ENCODE peak calls at places on chromosomes 11 and 22, in six cellular contexts. Z, I, M, D, L and H are unnamed samples.

GRCh38 chr11:59660621-59661020 is 8.2 kb downstream of the PATL1 start:
- DNase-seq in I (no peak), D (no peak), Z (no peak), M (no peak), L (no peak), H (no peak)

GRCh38 chr22:31748490-31748889 is 1.4 kb downstream of the PRR14L start:
- DNase-seq in D (no peak), M (no peak), L (no peak), I (no peak), Z (peak), H (no peak)

GRCh38 chr11:67030976-67031375 is 8.0 kb downstream of the SYT12 start:
- DNase-seq in L (no peak), Z (no peak), I (no peak), D (no peak), M (no peak), H (no peak)

GRCh38 chr11:8963569-8964323 is 496 bp downstream of the TMEM9B start:
- DNase-seq in L (peak), Z (peak), I (no peak), D (peak), M (peak), H (peak)

GRCh38 chr11:28461846-28462245 is 353.7 kb downstream of the METTL15 start:
- DNase-seq in M (no peak), I (no peak), Z (peak), D (no peak), L (no peak), H (no peak)

GRCh38 chr11:12845739-12846358 is 163.3 kb upstream of the RASSF10 start:
- DNase-seq in L (peak), Z (no peak), D (no peak), M (peak), I (no peak), H (no peak)

GRCh38 chr22:47401976-47402770 is 639.7 kb downstream of the TBC1D22A start:
- DNase-seq in I (no peak), L (no peak), Z (no peak), M (no peak), D (no peak), H (no peak)

GRCh38 chr11:91158901-91159537 is 936.2 kb upstream of the CHORDC1 start:
- DNase-seq in M (no peak), D (peak), I (no peak), L (no peak), Z (peak), H (no peak)

GRCh38 chr11:9030601-9031000 is 26.8 kb upstream of the NRIP3 start:
- DNase-seq in M (no peak), D (no peak), I (no peak), Z (peak), L (no peak), H (no peak)

GRCh38 chr22:50208430-50208938 is 7.7 kb downstream of the SELENOO start:
- DNase-seq in I (no peak), L (no peak), M (no peak), Z (no peak), D (no peak), H (no peak)

GRCh38 chr22:40586781-40587180 is 49.7 kb downstream of the MRTFA start:
- DNase-seq in Z (no peak), I (no peak), L (no peak), D (no peak), M (no peak), H (no peak)

GRCh38 chr22:27468712-27469111 is 332.8 kb downstream of the MN1 start:
- DNase-seq in L (no peak), M (no peak), D (no peak), Z (no peak), I (no peak), H (no peak)

GRCh38 chr11:35586216-35586615 is 32.0 kb upstream of the FJX1 start:
- DNase-seq in I (no peak), D (no peak), L (no peak), M (no peak), Z (no peak), H (no peak)

GRCh38 chr11:117009905-117010605 is 88.2 kb downstream of the SIK3 start:
- DNase-seq in M (no peak), L (no peak), I (no peak), D (no peak), Z (no peak), H (no peak)

GRCh38 chr22:47586038-47586437 is 823.6 kb downstream of the TBC1D22A start:
- DNase-seq in L (no peak), D (no peak), M (no peak), Z (peak), I (no peak), H (no peak)

GRCh38 chr11:132043714-132044113 is 673.3 kb downstream of the NTM start:
- DNase-seq in I (no peak), M (no peak), D (no peak), L (no peak), Z (no peak), H (no peak)

GRCh38 chr11:18235394-18235926 is 1.1 kb downstream of the SAA4 start:
- DNase-seq in Z (no peak), M (no peak), L (no peak), D (no peak), I (no peak), H (no peak)

GRCh38 chr22:32469799-32470212 is 4.8 kb upstream of the FBXO7 start:
- DNase-seq in I (peak), L (no peak), Z (peak), D (no peak), M (no peak), H (no peak)

GRCh38 chr11:125724125-125724524 is 22.0 kb upstream of the PATE1 start:
- DNase-seq in I (no peak), Z (peak), M (no peak), L (no peak), D (no peak), H (no peak)

GRCh38 chr11:112837162-112837826 is 123.9 kb upstream of the NCAM1 start:
- DNase-seq in M (no peak), L (no peak), I (no peak), D (no peak), Z (no peak), H (no peak)

GRCh38 chr22:36017661-36018091 is 10.9 kb downstream of the RBFOX2 start:
- DNase-seq in Z (no peak), L (no peak), D (no peak), I (no peak), M (no peak), H (no peak)

GRCh38 chr11:35122308-35122707 is 16.7 kb upstream of the CD44 start:
- DNase-seq in Z (no peak), I (no peak), M (no peak), D (no peak), L (no peak), H (no peak)

GRCh38 chr11:14969922-14970323 is 2.2 kb downstream of the CALCA start:
- DNase-seq in D (no peak), M (peak), L (no peak), I (no peak), Z (peak), H (no peak)

GRCh38 chr11:128417607-128418324 is 169.6 kb downstream of the ETS1 start:
- DNase-seq in I (peak), L (no peak), Z (peak), M (no peak), D (peak), H (no peak)

GRCh38 chr22:27174970-27175369 is 517.6 kb downstream of the MIAT start:
- DNase-seq in L (peak), D (no peak), M (no peak), I (no peak), Z (no peak), H (no peak)

GRCh38 chr11:34788642-34789041 is 127.5 kb downstream of the APIP start:
- DNase-seq in L (no peak), Z (peak), I (no peak), D (no peak), M (no peak), H (no peak)

GRCh38 chr22:22691716-22692701 is 47.6 kb downstream of the GGTLC2 start:
- DNase-seq in Z (peak), M (no peak), D (no peak), I (no peak), L (no peak), H (no peak)

GRCh38 chr11:61782841-61783240 is 9.6 kb downstream of the TMEM258 start:
- DNase-seq in I (no peak), D (no peak), M (no peak), L (no peak), Z (peak), H (no peak)

GRCh38 chr11:57315491-57315890 is 9.3 kb downstream of the TNKS1BP1 start:
- DNase-seq in I (no peak), M (no peak), L (no peak), D (no peak), Z (no peak), H (no peak)

GRCh38 chr11:69293087-69293486 is 868 bp upstream of the MYEOV start:
- DNase-seq in Z (no peak), D (no peak), M (no peak), L (no peak), I (no peak), H (no peak)
- TF ChIP-seq CTCF in Z (no peak), D (no peak), M (no peak), L (no peak), I (no peak), H (no peak)

DNA sequence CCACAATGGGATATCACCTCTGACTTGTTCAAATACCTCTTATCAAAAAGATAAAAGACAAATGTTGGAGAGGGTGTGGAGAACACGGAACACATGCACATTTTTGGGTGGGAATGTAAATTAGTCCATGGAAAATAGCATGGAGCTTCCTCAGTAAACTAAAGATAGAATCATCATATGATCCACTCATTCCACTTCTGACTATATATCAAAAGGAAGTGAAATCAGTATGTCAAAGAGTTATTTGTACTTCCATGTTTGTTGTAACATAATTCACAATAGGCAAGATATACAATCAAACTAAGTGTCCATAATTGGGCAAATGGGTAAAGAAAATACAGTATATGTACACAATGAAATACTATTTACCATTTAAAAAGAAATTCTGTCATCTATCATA is 57.4 kb downstream of the TYR start:
- DNase-seq in M (no peak), Z (no peak), D (no peak), L (no peak), I (no peak), H (no peak)
- TF ChIP-seq CTCF in M (no peak), Z (no peak), D (no peak), L (no peak), I (no peak), H (no peak)

DNA sequence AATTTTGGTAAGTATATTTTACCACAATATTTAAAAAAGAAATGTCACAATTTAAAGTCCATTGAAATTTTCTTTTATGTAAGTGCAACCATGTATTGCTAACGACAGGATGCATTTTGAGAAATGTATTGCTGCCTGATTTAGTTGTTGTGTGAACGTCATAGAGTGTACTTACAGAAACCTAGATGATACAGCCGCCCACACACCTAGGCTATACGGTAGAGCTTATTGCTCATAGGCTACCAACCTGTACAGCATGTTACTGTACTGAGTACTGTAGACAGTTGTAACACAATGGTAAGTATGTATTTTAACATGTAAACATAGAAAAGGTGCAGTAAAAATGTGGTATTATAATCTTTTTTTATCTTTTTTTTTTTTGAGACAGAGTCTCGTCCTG is 48.1 kb downstream of the CBL start:
- DNase-seq in I (no peak), L (no peak), M (no peak), D (no peak), Z (no peak), H (no peak)
- TF ChIP-seq CTCF in I (no peak), L (no peak), M (no peak), D (no peak), Z (no peak), H (no peak)

GRCh38 chr11:43557553-43558031 is 122.9 kb upstream of the HSD17B12 start:
- DNase-seq in Z (no peak), D (no peak), M (no peak), L (no peak), I (no peak), H (no peak)
- TF ChIP-seq CTCF in Z (peak), D (no peak), M (peak), L (peak), I (peak), H (no peak)

GRCh38 chr11:1421291-1421690 is 31.6 kb downstream of the BRSK2 start:
- DNase-seq in M (no peak), L (no peak), I (no peak), Z (no peak), D (no peak), H (no peak)

GRCh38 chr11:1419811-1420210 is 30.1 kb downstream of the BRSK2 start:
- DNase-seq in M (no peak), D (no peak), Z (no peak), I (no peak), L (no peak), H (no peak)

GRCh38 chr11:1422981-1423380 is 33.2 kb downstream of the BRSK2 start:
- DNase-seq in D (no peak), I (no peak), M (no peak), Z (no peak), L (no peak), H (no peak)

GRCh38 chr11:1425006-1425405 is 35.3 kb downstream of the BRSK2 start:
- DNase-seq in I (no peak), D (no peak), M (no peak), Z (no peak), L (no peak), H (no peak)

DNA sequence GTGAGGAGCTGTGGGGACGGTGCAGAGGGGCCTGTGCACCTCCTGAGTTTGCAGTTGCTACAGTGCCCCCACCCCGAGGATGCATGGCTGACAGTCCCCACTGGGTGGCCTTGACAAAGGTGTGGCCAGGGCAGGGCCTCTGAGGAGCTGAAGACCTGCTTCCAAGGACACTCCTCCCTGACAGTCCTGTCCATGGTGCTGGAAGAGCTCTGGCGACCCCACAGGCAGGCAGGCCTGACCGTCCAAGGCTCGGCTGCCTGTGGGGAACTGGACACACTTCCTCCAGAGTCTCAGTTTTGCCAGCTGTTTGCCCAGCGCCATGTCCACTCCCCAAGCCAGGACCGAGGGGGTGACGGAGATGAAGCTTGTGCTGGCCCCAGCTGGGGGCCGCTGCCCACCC is 32.7 kb downstream of the BRSK2 start:
- DNase-seq in M (no peak), Z (no peak), L (no peak), I (no peak), D (no peak), H (no peak)
- TF ChIP-seq CTCF in M (peak), Z (no peak), L (no peak), I (no peak), D (no peak), H (no peak)

DNA sequence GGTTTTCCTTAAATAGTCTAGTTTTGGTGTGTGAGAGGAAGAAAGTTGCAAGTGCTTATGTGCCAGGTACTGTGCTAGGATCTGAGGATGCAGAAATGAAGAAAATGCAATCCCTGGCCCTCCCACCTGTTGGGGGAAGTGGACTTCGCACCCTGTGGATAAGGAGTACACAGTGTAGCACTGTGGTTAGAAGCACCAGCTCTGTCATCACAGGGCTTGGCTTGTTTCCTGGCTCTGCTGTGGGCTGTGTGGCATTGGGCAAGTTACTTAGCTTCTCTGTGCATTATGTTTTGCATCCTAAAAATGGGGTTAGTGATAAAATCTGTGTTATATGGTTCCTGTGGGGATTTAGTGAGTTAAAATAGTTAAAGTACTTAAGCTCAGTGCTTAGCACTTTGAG is 68.2 kb downstream of the ENDOD1 start:
- DNase-seq in Z (no peak), D (no peak), I (no peak), L (no peak), M (no peak), H (no peak)
- TF ChIP-seq CTCF in Z (no peak), D (no peak), I (no peak), L (no peak), M (no peak), H (no peak)

GRCh38 chr11:122556605-122557004 is 98.9 kb upstream of the UBASH3B start:
- DNase-seq in M (peak), L (no peak), D (peak), I (no peak), Z (peak), H (no peak)
- TF ChIP-seq CTCF in M (peak), L (peak), D (peak), I (no peak), Z (no peak), H (peak)

GRCh38 chr11:10688401-10688800 is 5.2 kb downstream of the IRAG1 start:
- DNase-seq in D (peak), I (no peak), Z (peak), L (no peak), M (no peak), H (no peak)
- TF ChIP-seq CTCF in D (no peak), I (peak), Z (peak), L (peak), M (peak), H (no peak)

DNA sequence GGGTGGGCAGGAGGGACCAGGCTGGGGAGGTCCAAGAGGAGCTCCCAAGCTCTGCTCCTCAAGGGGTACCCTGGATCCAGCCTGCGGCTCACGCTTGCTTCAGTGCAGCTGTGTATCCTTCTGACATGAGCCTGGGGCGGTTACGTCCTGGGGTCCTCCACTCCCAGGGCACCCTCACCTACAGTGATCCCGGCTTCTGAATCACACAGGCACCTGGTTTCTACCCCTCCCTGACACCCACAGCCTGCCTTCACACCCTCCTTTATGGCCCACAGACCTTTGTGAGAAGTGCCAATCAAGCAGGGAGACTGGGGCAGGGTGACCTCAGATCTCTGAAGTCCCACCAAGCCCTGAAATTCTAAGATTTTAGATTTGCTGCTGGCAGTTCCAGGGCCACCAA is 1.5 kb downstream of the MPST start:
- DNase-seq in D (no peak), Z (no peak), M (no peak), I (no peak), L (no peak), H (no peak)
- TF ChIP-seq CTCF in D (no peak), Z (no peak), M (no peak), I (no peak), L (no peak), H (no peak)

GRCh38 chr11:82796970-82797594 is 63.4 kb upstream of the FAM181B start:
- DNase-seq in D (no peak), M (no peak), Z (no peak), L (no peak), I (no peak), H (no peak)
- TF ChIP-seq CTCF in D (no peak), M (no peak), Z (no peak), L (no peak), I (no peak), H (no peak)